ENCODE peak calls at places on chromosomes 16 and 17, in nine cellular contexts. F, A, Z, U, D, H, J, C and S are unnamed samples.

GRCh38 chr17:30958187-30958586 is 12.7 kb upstream of the RNF135 start:
- DNase-seq in D (no peak), J (no peak), C (peak; percentile 59), F (peak; percentile 86), Z (no peak), A (no peak), U (no peak), H (no peak), S (no peak)

GRCh38 chr17:73371285-73371684 is 59.5 kb upstream of the CDC42EP4 start:
- DNase-seq in C (no peak), H (no peak), D (peak; percentile 38), A (no peak), U (no peak), Z (no peak), F (no peak), J (no peak), S (peak; percentile 21)

GRCh38 chr17:62105361-62105760 is 40.3 kb upstream of the MED13 start:
- DNase-seq in Z (no peak), A (no peak), F (peak; percentile 36), U (no peak), J (no peak), H (no peak), D (no peak), C (no peak), S (no peak)

GRCh38 chr16:28063611-28064061 is at the start of gene GSG1L:
- DNase-seq in Z (no peak), A (no peak), H (no peak), C (peak; percentile 65), F (no peak), D (no peak), J (no peak), U (no peak), S (no peak)

GRCh38 chr17:62827722-62828498 is 19.8 kb upstream of the MARCHF10 start:
- DNase-seq in C (no peak), F (peak; percentile 14), D (no peak), A (no peak), J (no peak), H (peak; percentile 25), U (no peak), Z (no peak), S (peak; percentile 15)

GRCh38 chr16:685967-686366 is 1.8 kb upstream of the JMJD8 start:
- DNase-seq in J (no peak), H (no peak), C (no peak), Z (peak; percentile 57), D (no peak), U (no peak), A (no peak), F (no peak), S (peak; percentile 23)

GRCh38 chr17:83053021-83053778 is 26.2 kb upstream of the METRNL start:
- DNase-seq in U (no peak), C (peak; percentile 77), J (no peak), D (no peak), F (peak; percentile 85), H (peak; percentile 50), Z (peak; percentile 50), A (no peak), S (no peak)

GRCh38 chr16:67110136-67110847 is 551 bp downstream of the PHAF1 start:
- DNase-seq in A (no peak), D (no peak), Z (no peak), F (no peak), C (no peak), H (peak; percentile 31), U (peak; percentile 6), J (no peak), S (no peak)

GRCh38 chr16:86142801-86143236 is 243.9 kb downstream of the IRF8 start:
- DNase-seq in C (no peak), Z (no peak), F (no peak), A (no peak), D (no peak), J (no peak), U (no peak), H (no peak), S (peak; percentile 9)

GRCh38 chr17:47829870-47830269 is 1.5 kb downstream of the MRPL10 start:
- DNase-seq in D (no peak), F (no peak), C (no peak), J (no peak), U (peak; percentile 39), Z (no peak), A (no peak), H (no peak), S (no peak)

GRCh38 chr16:72501739-72502653 is 330.0 kb upstream of the PMFBP1 start:
- DNase-seq in A (no peak), C (peak; percentile 61), F (no peak), H (peak; percentile 69), D (peak; percentile 59), U (peak; percentile 25), Z (peak; percentile 27), J (peak; percentile 54), S (peak; percentile 66)

GRCh38 chr17:16085066-16085699 is 85.6 kb downstream of the TTC19 start:
- DNase-seq in C (no peak), Z (no peak), U (no peak), H (no peak), D (no peak), J (no peak), F (no peak), A (no peak), S (peak; percentile 80)

GRCh38 chr16:12796498-12796897 is 7.2 kb downstream of the CPPED1 start:
- DNase-seq in H (no peak), Z (no peak), U (no peak), C (no peak), A (no peak), D (no peak), J (no peak), F (no peak), S (no peak)

GRCh38 chr17:49496183-49496865 is 1.2 kb downstream of the NGFR start:
- DNase-seq in H (peak; percentile 89), C (peak; percentile 94), D (peak; percentile 76), U (peak; percentile 84), F (peak; percentile 94), Z (peak; percentile 79), A (peak; percentile 74), J (peak; percentile 75), S (peak; percentile 30)